ENCODE peak calls at places on chromosomes 4 and X, in four cellular contexts. Q, T, J and B are unnamed samples.

GRCh38 chr4:54165438-54165837 is 63.7 kb upstream of the PDGFRA start:
- DNase-seq in Q (peak; percentile 96), T (no peak), J (no peak), B (no peak)

GRCh38 chr4:1310031-1310795 is 20.5 kb downstream of the MAEA start:
- DNase-seq in Q (peak; percentile 16), T (no peak), J (no peak), B (no peak)

GRCh38 chr4:137707626-137708025 is 175.3 kb upstream of the PCDH18 start:
- DNase-seq in Q (peak; percentile 60), T (no peak), J (no peak), B (no peak)

GRCh38 chr4:70838400-70838971 is 1.2 kb downstream of the GRSF1 start:
- DNase-seq in Q (peak; percentile 10), T (peak; percentile 49), J (no peak), B (no peak)

GRCh38 chr4:8410641-8411271 is 29.8 kb downstream of the ACOX3 start:
- DNase-seq in Q (peak; percentile 59), T (peak; percentile 88), J (peak; percentile 79), B (no peak)

GRCh38 chr4:70678383-70678999 is 9.8 kb upstream of the UTP3 start:
- DNase-seq in Q (no peak), T (no peak), J (no peak), B (no peak)

GRCh38 chr4:36241771-36242170 is 2.5 kb downstream of the ARAP2 start:
- DNase-seq in Q (no peak), T (no peak), J (no peak), B (no peak)

GRCh38 chr4:139054791-139055376 is 39.3 kb downstream of the NOCT start:
- DNase-seq in Q (peak; percentile 26), T (no peak), J (no peak), B (no peak)

GRCh38 chrX:152601848-152602616 is 35.7 kb upstream of the GABRQ start:
- DNase-seq in Q (no peak), T (peak; percentile 6), J (peak; percentile 19), B (peak; percentile 16)

GRCh38 chr4:152217896-152218295 is 318.0 kb downstream of the FBXW7 start:
- DNase-seq in Q (no peak), T (no peak), J (no peak), B (no peak)

GRCh38 chr4:76377922-76378321 is 43.0 kb downstream of the CCDC158 start:
- DNase-seq in Q (peak; percentile 61), T (peak; percentile 58), J (peak; percentile 61), B (no peak)

GRCh38 chr4:154982187-154983047 is 201.3 kb downstream of the RBM46 start:
- DNase-seq in Q (peak; percentile 48), T (peak; percentile 58), J (peak; percentile 13), B (peak; percentile 52)

GRCh38 chr4:1205641-1206298 is 33.4 kb upstream of the SPON2 start:
- DNase-seq in Q (no peak), T (no peak), J (no peak), B (peak; percentile 2)

GRCh38 chr4:8352368-8353157 is 83.0 kb downstream of the HTRA3 start:
- DNase-seq in Q (no peak), T (no peak), J (no peak), B (no peak)

GRCh38 chr4:138915725-138916124 is 99.9 kb upstream of the NOCT start:
- DNase-seq in Q (no peak), T (peak; percentile 43), J (no peak), B (no peak)

GRCh38 chr4:78213218-78213617 is 156.1 kb downstream of the FRAS1 start:
- DNase-seq in Q (no peak), T (no peak), J (no peak), B (no peak)

GRCh38 chrX:55488268-55488558 is 1.4 kb downstream of the USP51 start:
- DNase-seq in Q (no peak), T (no peak), J (no peak), B (no peak)

GRCh38 chrX:139121616-139122286 is 408.8 kb upstream of the F9 start:
- DNase-seq in Q (no peak), T (no peak), J (no peak), B (no peak)

GRCh38 chr4:120921456-120922389 is 803 bp downstream of the PRDM5 start:
- DNase-seq in Q (peak; percentile 68), T (no peak), J (no peak), B (peak; percentile 73)

DNA sequence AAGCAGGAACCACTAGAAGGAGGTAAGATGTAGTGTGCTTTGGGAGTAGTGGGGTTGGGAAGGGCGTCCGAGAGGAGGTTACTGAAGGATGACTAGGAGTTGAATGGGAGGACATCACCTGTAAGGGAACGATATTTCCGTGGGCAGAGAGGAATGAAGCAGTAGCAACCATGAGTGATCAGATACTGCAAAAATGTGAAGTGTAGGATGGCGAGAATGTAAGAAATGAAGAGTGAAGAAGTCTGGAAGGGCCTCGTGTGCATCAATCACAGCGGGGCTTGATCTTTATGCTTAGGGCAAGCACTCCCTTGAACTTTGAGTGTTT is 594 bp downstream of the MSMO1 start:
- DNase-seq in Q (no peak), T (peak; percentile 17), J (no peak), B (no peak)
- H3K27ac ChIP-seq in Q (peak overlapping the region; percentile 17), T (peak overlapping the region; percentile 31), J (peak overlapping the region; percentile 70), B (peak overlapping the region; percentile 92)

DNA sequence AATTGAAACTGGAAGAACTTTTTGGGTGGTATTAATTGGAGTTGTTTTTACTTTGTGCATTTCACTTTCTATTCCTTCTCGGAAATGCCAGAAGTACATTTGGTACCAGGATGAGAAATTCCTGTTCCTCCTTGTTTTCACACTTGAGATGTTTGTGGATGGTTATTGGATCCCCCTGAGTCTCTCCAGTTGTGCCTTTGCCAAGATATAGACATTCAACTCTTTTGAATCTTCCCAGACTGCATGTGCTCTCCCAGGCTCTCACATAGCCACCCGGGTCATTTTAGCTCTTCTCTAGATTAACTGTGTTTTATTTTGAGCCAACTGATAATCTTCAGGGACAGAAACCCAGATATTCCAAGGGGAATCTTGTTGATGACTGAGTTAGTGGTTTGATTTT is 120.5 kb downstream of the AFF1 start:
- DNase-seq in Q (no peak), T (no peak), J (no peak), B (no peak)
- H3K27ac ChIP-seq in Q (no peak overlapping the region), T (no peak overlapping the region), J (peak overlapping the region; percentile 73), B (peak overlapping the region; percentile 67)

GRCh38 chr4:56698329-56698728 is 17.2 kb upstream of the HOPX start:
- DNase-seq in Q (peak; percentile 42), T (no peak), J (no peak), B (no peak)

GRCh38 chr4:56699537-56699936 is 18.4 kb upstream of the HOPX start:
- DNase-seq in Q (no peak), T (no peak), J (no peak), B (no peak)

GRCh38 chr4:56692576-56692975 is 11.5 kb upstream of the HOPX start:
- DNase-seq in Q (no peak), T (no peak), J (no peak), B (no peak)

GRCh38 chr4:56691425-56691824 is 10.3 kb upstream of the HOPX start:
- DNase-seq in Q (no peak), T (no peak), J (no peak), B (no peak)

DNA sequence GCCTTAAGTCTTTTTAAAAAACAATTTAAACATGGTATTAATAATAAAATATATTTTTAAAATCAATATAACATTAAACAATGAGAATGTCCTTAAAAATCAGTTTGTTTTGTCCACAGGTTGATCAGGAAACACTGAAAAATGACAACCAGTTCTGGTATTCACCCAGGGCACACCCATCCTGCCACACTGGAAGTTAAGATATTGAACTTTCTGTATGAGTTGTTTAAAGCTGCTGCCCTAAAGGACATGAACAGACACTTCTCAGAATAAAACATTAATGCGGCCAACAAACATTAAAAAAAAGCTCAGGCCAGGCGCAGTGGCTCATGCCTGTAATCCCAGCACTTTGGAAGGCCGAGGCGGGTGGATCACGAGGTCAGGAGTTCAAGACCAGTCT is 15.0 kb upstream of the HOPX start:
- DNase-seq in Q (no peak), T (no peak), J (no peak), B (no peak)
- H3K27ac ChIP-seq in Q (no peak overlapping the region), T (no peak overlapping the region), J (no peak overlapping the region), B (no peak overlapping the region)

GRCh38 chr4:109398928-109399327 is 34.7 kb upstream of the SEC24B start:
- DNase-seq in Q (no peak), T (no peak), J (no peak), B (no peak)
- H3K27ac ChIP-seq in Q (no peak overlapping the region), T (no peak overlapping the region), J (no peak overlapping the region), B (no peak overlapping the region)